ENCODE peak calls at places on chromosomes 4 and X, in four cellular contexts. N is K562, Z is WTC11, O is GM12878. K is an unnamed sample.

GRCh38 chrX:137930562-137930961 is 364.6 kb downstream of the ZIC3 start:
- DNase-seq in N (no peak), Z (no peak), O (no peak), K (no peak)

GRCh38 chrX:12441376-12442128 is 303.3 kb downstream of the FRMPD4 start:
- DNase-seq in N (no peak), Z (no peak), O (no peak), K (no peak)

GRCh38 chr4:46445689-46446339 is 55.9 kb upstream of the GABRA2 start:
- DNase-seq in N (no peak), Z (no peak), O (no peak), K (peak)

GRCh38 chr4:149057594-149057993 is 615.4 kb upstream of the NR3C2 start:
- DNase-seq in N (no peak), Z (no peak), O (no peak), K (no peak)

GRCh38 chr4:155077860-155078259 is 130.6 kb upstream of the NPY2R start:
- DNase-seq in N (no peak), Z (peak), O (no peak), K (no peak)

GRCh38 chrX:155896512-155896911 is 15.4 kb downstream of the VAMP7 start:
- DNase-seq in N (no peak), Z (no peak), O (no peak), K (no peak)

GRCh38 chrX:2486476-2487133 is 14.2 kb downstream of the DHRSX start:
- DNase-seq in N (no peak), Z (no peak), O (no peak), K (no peak)

GRCh38 chrX:119475389-119476101 is 7.3 kb downstream of the SLC25A5 start:
- DNase-seq in N (no peak), Z (no peak), O (no peak), K (no peak)

GRCh38 chrX:108439961-108440696 is 491 bp downstream of the COL4A5 start:
- DNase-seq in N (peak), Z (no peak), O (no peak), K (no peak)

GRCh38 chr4:16413794-16414555 is 187.7 kb upstream of the TAPT1 start:
- DNase-seq in N (no peak), Z (no peak), O (no peak), K (no peak)

GRCh38 chrX:555589-556220 is 74.9 kb upstream of the SHOX start:
- DNase-seq in N (no peak), Z (no peak), O (no peak), K (no peak)

GRCh38 chr4:1318488-1319213 is 28.4 kb upstream of the UVSSA start:
- DNase-seq in N (peak), Z (peak), O (no peak), K (no peak)

GRCh38 chr4:3679851-3680311 is 86.3 kb upstream of the ADRA2C start:
- DNase-seq in N (no peak), Z (peak), O (no peak), K (no peak)

GRCh38 chrX:119516157-119516702 is 48.0 kb downstream of the SLC25A5 start:
- DNase-seq in N (peak), Z (peak), O (peak), K (peak)

GRCh38 chrX:1598876-1599790 is 7.7 kb downstream of the AKAP17A start:
- DNase-seq in N (no peak), Z (no peak), O (no peak), K (no peak)

GRCh38 chr4:168882650-168883233 is 127.3 kb downstream of the CBR4 start:
- DNase-seq in N (no peak), Z (no peak), O (no peak), K (peak)

GRCh38 chrX:154352012-154352401 is 22.4 kb downstream of the FLNA start:
- DNase-seq in N (no peak), Z (no peak), O (no peak), K (no peak)

GRCh38 chrX:21645437-21646220 is 12.5 kb downstream of the KLHL34 start:
- DNase-seq in N (no peak), Z (no peak), O (no peak), K (no peak)

GRCh38 chrX:17621566-17622270 is 115.6 kb upstream of the SCML1 start:
- DNase-seq in N (no peak), Z (no peak), O (no peak), K (no peak)

GRCh38 chrX:131841496-131842410 is 181.3 kb upstream of the STK26 start:
- DNase-seq in N (peak), Z (peak), O (no peak), K (peak)

GRCh38 chrX:15930585-15930984 is 76.0 kb upstream of the AP1S2 start:
- DNase-seq in N (no peak), Z (no peak), O (peak), K (no peak)

GRCh38 chrX:103554687-103555417 is 30.5 kb upstream of the TCEAL4 start:
- DNase-seq in N (peak), Z (peak), O (no peak), K (no peak)

GRCh38 chr4:48905363-48906015 is 1.1 kb downstream of the OCIAD2 start:
- DNase-seq in N (peak), Z (no peak), O (no peak), K (peak)

GRCh38 chr4:135966936-135967335 is 1565.4 kb downstream of the PCDH18 start:
- DNase-seq in N (no peak), Z (no peak), O (no peak), K (no peak)

GRCh38 chrX:18973527-18974192 is 10.3 kb downstream of the PHKA2 start:
- DNase-seq in N (no peak), Z (no peak), O (no peak), K (peak)

GRCh38 chr4:159103406-159104131 is 690 bp downstream of the RAPGEF2 start:
- DNase-seq in N (peak), Z (peak), O (no peak), K (no peak)

GRCh38 chr4:140296335-140296753 is 77.1 kb upstream of the SCOC start:
- DNase-seq in N (no peak), Z (no peak), O (no peak), K (peak)

GRCh38 chrX:23392195-23392594 is 57.5 kb downstream of the PTCHD1 start:
- DNase-seq in N (no peak), Z (no peak), O (no peak), K (no peak)

GRCh38 chrX:37918168-37918567 is 70.8 kb upstream of the DYNLT3 start:
- DNase-seq in N (no peak), Z (no peak), O (no peak), K (no peak)

GRCh38 chrX:37910186-37910585 is 62.8 kb upstream of the DYNLT3 start:
- DNase-seq in N (no peak), Z (no peak), O (no peak), K (no peak)

GRCh38 chrX:37918703-37919102 is 71.3 kb upstream of the DYNLT3 start:
- DNase-seq in N (no peak), Z (no peak), O (no peak), K (no peak)

GRCh38 chrX:37912286-37912685 is 64.9 kb upstream of the DYNLT3 start:
- DNase-seq in N (no peak), Z (no peak), O (no peak), K (no peak)

DNA sequence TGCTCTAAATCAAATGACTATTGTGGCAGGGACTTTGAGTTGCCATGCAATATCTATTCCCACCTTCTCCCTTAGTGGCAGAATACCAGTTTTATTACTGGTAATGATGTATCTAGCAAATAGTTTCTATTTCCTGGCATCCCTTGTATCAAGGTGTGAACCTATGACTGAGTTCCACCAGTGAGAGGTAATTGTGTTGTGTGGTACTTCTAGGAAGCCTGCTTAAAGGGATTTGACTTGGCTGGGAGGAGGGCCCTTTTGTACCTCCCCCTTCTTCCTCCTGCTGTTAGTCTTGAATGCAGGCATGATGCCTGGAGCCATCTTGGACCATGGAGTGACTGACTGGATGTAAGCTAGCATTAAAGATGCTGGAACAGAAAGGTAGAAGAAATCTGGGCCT is 65.4 kb upstream of the DYNLT3 start:
- DNase-seq in N (no peak), Z (no peak), O (no peak), K (no peak)
- TF ChIP-seq TCF7 in N (no peak), Z (no peak), O (no peak), K (no peak)

GRCh38 chrX:40006025-40007017 is 91.4 kb downstream of the BCOR start:
- DNase-seq in N (no peak), Z (peak), O (no peak), K (no peak)
- TF ChIP-seq TCF7 in N (no peak), Z (no peak), O (no peak), K (no peak)

GRCh38 chrX:45295587-45295986 is 94.9 kb upstream of the DIPK2B start:
- DNase-seq in N (no peak), Z (no peak), O (no peak), K (peak)
- TF ChIP-seq TCF7 in N (no peak), Z (no peak), O (no peak), K (no peak)

GRCh38 chrX:9542106-9542764 is 77.4 kb downstream of the TBL1X start:
- DNase-seq in N (no peak), Z (no peak), O (no peak), K (no peak)
- TF ChIP-seq TCF7 in N (no peak), Z (no peak), O (no peak), K (no peak)

GRCh38 chr4:188975271-188975670 is 836.0 kb downstream of the TRIML1 start:
- DNase-seq in N (no peak), Z (no peak), O (no peak), K (no peak)

GRCh38 chr4:188971125-188971524 is 831.9 kb downstream of the TRIML1 start:
- DNase-seq in N (no peak), Z (no peak), O (no peak), K (no peak)

GRCh38 chr4:188976644-188977115 is 837.4 kb downstream of the TRIML1 start:
- DNase-seq in N (no peak), Z (peak), O (no peak), K (no peak)
- TF ChIP-seq TCF7 in N (no peak), Z (no peak), O (no peak), K (no peak)

GRCh38 chr4:76801621-76802545 is 96.1 kb downstream of the SOWAHB start:
- DNase-seq in N (no peak), Z (peak), O (no peak), K (no peak)
- TF ChIP-seq TCF7 in N (no peak), Z (no peak), O (no peak), K (no peak)

DNA sequence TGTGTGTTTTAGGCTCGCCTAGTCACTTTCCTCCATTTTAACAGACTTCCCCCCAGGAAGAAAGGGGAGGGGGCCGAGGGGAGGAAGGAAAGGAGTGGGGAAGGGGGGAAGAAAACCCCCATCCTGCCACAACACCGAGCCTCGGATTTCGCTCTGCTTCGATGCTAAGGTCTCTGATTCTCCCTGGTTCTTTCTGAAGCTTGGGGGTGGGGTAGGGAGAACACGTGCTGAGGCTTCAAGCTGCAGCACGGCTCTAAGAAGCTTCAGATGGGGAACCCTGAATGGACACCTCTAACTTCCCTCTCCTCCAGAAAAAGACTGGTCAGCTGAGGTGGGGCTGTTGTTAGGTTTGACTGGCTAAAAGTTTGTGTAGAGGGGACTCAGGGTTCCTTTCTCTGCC is 61.8 kb downstream of the RHOH start:
- DNase-seq in N (no peak), Z (no peak), O (no peak), K (no peak)
- TF ChIP-seq TCF7 in N (no peak), Z (no peak), O (no peak), K (no peak)

GRCh38 chrX:65551086-65551485 is 16.5 kb upstream of the LAS1L start:
- DNase-seq in N (no peak), Z (no peak), O (no peak), K (no peak)
- TF ChIP-seq TCF7 in N (no peak), Z (no peak), O (no peak), K (no peak)

DNA sequence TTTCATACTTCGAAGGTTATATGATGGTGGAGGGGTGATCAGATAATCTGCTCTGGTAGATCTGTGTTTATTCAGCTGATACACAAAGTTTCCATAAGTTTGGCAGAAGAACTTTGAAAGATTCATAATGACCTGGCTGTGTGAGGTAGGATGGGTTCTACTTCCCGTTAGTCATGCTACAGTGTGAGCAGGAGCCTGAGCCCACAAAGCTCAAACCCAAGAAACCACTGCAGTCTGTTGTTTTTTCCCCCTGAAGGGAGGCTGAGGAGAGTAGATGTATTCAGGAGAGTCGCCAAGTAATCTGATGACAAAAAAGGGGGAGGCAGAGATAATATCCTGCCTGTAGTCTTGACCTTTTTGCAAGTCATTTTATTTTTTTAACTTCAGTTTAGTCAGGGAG is 52.8 kb upstream of the PPP3CA start:
- DNase-seq in N (no peak), Z (no peak), O (no peak), K (no peak)
- TF ChIP-seq TCF7 in N (no peak), Z (no peak), O (no peak), K (no peak)